ENCODE peak calls at places on chromosome 22, in seven cellular contexts. One of them, this sample, is unnamed.

GRCh38 chr22:37768273-37768672 is 39.5 kb upstream of the GCAT start:
- DNase-seq in pancreas: no peak
- DNase-seq in neural progenitor cell: no peak
- DNase-seq in gastrocnemius medialis: no peak
- DNase-seq in psoas muscle: no peak
- DNase-seq in RWPE2: no peak
- DNase-seq in IMR-90: no peak
- DNase-seq in this sample: no peak

GRCh38 chr22:17093081-17093480 is 8.3 kb downstream of the IL17RA start:
- DNase-seq in pancreas: no peak
- DNase-seq in neural progenitor cell: no peak
- DNase-seq in gastrocnemius medialis: no peak
- DNase-seq in psoas muscle: no peak
- DNase-seq in RWPE2: no peak
- DNase-seq in IMR-90: no peak
- DNase-seq in this sample: no peak

GRCh38 chr22:43177479-43177878 is 9.5 kb downstream of the TTLL12 start:
- DNase-seq in pancreas: no peak
- DNase-seq in neural progenitor cell: no peak
- DNase-seq in gastrocnemius medialis: no peak
- DNase-seq in psoas muscle: no peak
- DNase-seq in RWPE2: peak; percentile 17
- DNase-seq in IMR-90: no peak
- DNase-seq in this sample: no peak

GRCh38 chr22:46103664-46104063 is 46.7 kb upstream of the PPARA start:
- DNase-seq in pancreas: no peak
- DNase-seq in neural progenitor cell: no peak
- DNase-seq in gastrocnemius medialis: no peak
- DNase-seq in psoas muscle: no peak
- DNase-seq in RWPE2: no peak
- DNase-seq in IMR-90: no peak
- DNase-seq in this sample: no peak

GRCh38 chr22:37352481-37352880 is 70.2 kb downstream of the CYTH4 start:
- DNase-seq in pancreas: no peak
- DNase-seq in neural progenitor cell: no peak
- DNase-seq in gastrocnemius medialis: no peak
- DNase-seq in psoas muscle: no peak
- DNase-seq in RWPE2: no peak
- DNase-seq in IMR-90: no peak
- DNase-seq in this sample: no peak

GRCh38 chr22:36097880-36098279 is 62.7 kb downstream of the APOL3 start:
- DNase-seq in pancreas: no peak
- DNase-seq in neural progenitor cell: no peak
- DNase-seq in gastrocnemius medialis: no peak
- DNase-seq in psoas muscle: no peak
- DNase-seq in RWPE2: no peak
- DNase-seq in IMR-90: no peak
- DNase-seq in this sample: no peak

GRCh38 chr22:33111491-33111890 is 53.3 kb upstream of the SYN3 start:
- DNase-seq in pancreas: no peak
- DNase-seq in neural progenitor cell: no peak
- DNase-seq in gastrocnemius medialis: no peak
- DNase-seq in psoas muscle: no peak
- DNase-seq in RWPE2: no peak
- DNase-seq in IMR-90: no peak
- DNase-seq in this sample: no peak

GRCh38 chr22:47176573-47177333 is 414.3 kb downstream of the TBC1D22A start:
- DNase-seq in pancreas: no peak
- DNase-seq in neural progenitor cell: no peak
- DNase-seq in gastrocnemius medialis: no peak
- DNase-seq in psoas muscle: peak; percentile 47
- DNase-seq in RWPE2: no peak
- DNase-seq in IMR-90: no peak
- DNase-seq in this sample: peak; percentile 37

GRCh38 chr22:30208631-30209603 is 37.6 kb downstream of the LIF start:
- DNase-seq in pancreas: peak; percentile 44
- DNase-seq in neural progenitor cell: no peak
- DNase-seq in gastrocnemius medialis: peak; percentile 30
- DNase-seq in psoas muscle: peak; percentile 74
- DNase-seq in RWPE2: no peak
- DNase-seq in IMR-90: peak; percentile 97
- DNase-seq in this sample: no peak

GRCh38 chr22:31148953-31149627 is 8.8 kb upstream of the PLA2G3 start:
- DNase-seq in pancreas: peak; percentile 65
- DNase-seq in neural progenitor cell: peak; percentile 83
- DNase-seq in gastrocnemius medialis: peak; percentile 56
- DNase-seq in psoas muscle: peak; percentile 80
- DNase-seq in RWPE2: no peak
- DNase-seq in IMR-90: peak; percentile 80
- DNase-seq in this sample: peak; percentile 71

GRCh38 chr22:42412744-42413220 is 19.4 kb downstream of the NFAM1 start:
- DNase-seq in pancreas: no peak
- DNase-seq in neural progenitor cell: peak; percentile 38
- DNase-seq in gastrocnemius medialis: no peak
- DNase-seq in psoas muscle: no peak
- DNase-seq in RWPE2: no peak
- DNase-seq in IMR-90: no peak
- DNase-seq in this sample: no peak

GRCh38 chr22:23537421-23537820 is 42.7 kb downstream of the IGLL1 start:
- DNase-seq in pancreas: no peak
- DNase-seq in neural progenitor cell: no peak
- DNase-seq in gastrocnemius medialis: no peak
- DNase-seq in psoas muscle: peak; percentile 27
- DNase-seq in RWPE2: peak; percentile 27
- DNase-seq in IMR-90: no peak
- DNase-seq in this sample: peak; percentile 20

GRCh38 chr22:37077802-37078448 is 26.4 kb downstream of the KCTD17 start:
- DNase-seq in pancreas: peak; percentile 26
- DNase-seq in neural progenitor cell: peak; percentile 78
- DNase-seq in gastrocnemius medialis: peak; percentile 21
- DNase-seq in psoas muscle: peak; percentile 68
- DNase-seq in RWPE2: no peak
- DNase-seq in IMR-90: peak; percentile 37
- DNase-seq in this sample: peak; percentile 76

GRCh38 chr22:29773233-29773632 is 6.1 kb downstream of the UQCR10 start:
- DNase-seq in pancreas: no peak
- DNase-seq in neural progenitor cell: no peak
- DNase-seq in gastrocnemius medialis: peak; percentile 85
- DNase-seq in psoas muscle: peak; percentile 81
- DNase-seq in RWPE2: peak; percentile 73
- DNase-seq in IMR-90: peak; percentile 61
- DNase-seq in this sample: no peak

GRCh38 chr22:23218867-23219251 is 38.5 kb downstream of the BCR start:
- DNase-seq in pancreas: peak; percentile 39
- DNase-seq in neural progenitor cell: peak; percentile 81
- DNase-seq in gastrocnemius medialis: no peak
- DNase-seq in psoas muscle: no peak
- DNase-seq in RWPE2: no peak
- DNase-seq in IMR-90: peak; percentile 62
- DNase-seq in this sample: peak; percentile 87

GRCh38 chr22:46596819-46597218 is 23.4 kb upstream of the GRAMD4 start:
- DNase-seq in pancreas: peak; percentile 95
- DNase-seq in neural progenitor cell: no peak
- DNase-seq in gastrocnemius medialis: no peak
- DNase-seq in psoas muscle: no peak
- DNase-seq in RWPE2: no peak
- DNase-seq in IMR-90: no peak
- DNase-seq in this sample: peak; percentile 89

GRCh38 chr22:30459206-30460052 is 12.4 kb downstream of the SEC14L3 start:
- DNase-seq in pancreas: no peak
- DNase-seq in neural progenitor cell: peak; percentile 75
- DNase-seq in gastrocnemius medialis: no peak
- DNase-seq in psoas muscle: no peak
- DNase-seq in RWPE2: no peak
- DNase-seq in IMR-90: peak; percentile 26
- DNase-seq in this sample: no peak

GRCh38 chr22:33274214-33274828 is 216.1 kb upstream of the SYN3 start:
- DNase-seq in pancreas: no peak
- DNase-seq in neural progenitor cell: peak; percentile 70
- DNase-seq in gastrocnemius medialis: no peak
- DNase-seq in psoas muscle: no peak
- DNase-seq in RWPE2: no peak
- DNase-seq in IMR-90: no peak
- DNase-seq in this sample: no peak

GRCh38 chr22:50114221-50114981 is 24.6 kb downstream of the MOV10L1 start:
- DNase-seq in pancreas: no peak
- DNase-seq in neural progenitor cell: peak; percentile 21
- DNase-seq in gastrocnemius medialis: no peak
- DNase-seq in psoas muscle: no peak
- DNase-seq in RWPE2: no peak
- DNase-seq in IMR-90: peak; percentile 83
- DNase-seq in this sample: peak; percentile 78
- H3K27ac ChIP-seq in pancreas: no peak overlapping the region
- H3K27ac ChIP-seq in neural progenitor cell: no peak overlapping the region
- H3K27ac ChIP-seq in gastrocnemius medialis: no peak overlapping the region
- H3K27ac ChIP-seq in psoas muscle: no peak overlapping the region
- H3K27ac ChIP-seq in RWPE2: peak overlapping the region; percentile 21
- H3K27ac ChIP-seq in IMR-90: peak overlapping the region; percentile 97
- H3K27ac ChIP-seq in this sample: peak overlapping the region; percentile 65

GRCh38 chr22:27349456-27349855 is 452.1 kb downstream of the MN1 start:
- DNase-seq in pancreas: no peak
- DNase-seq in neural progenitor cell: no peak
- DNase-seq in gastrocnemius medialis: no peak
- DNase-seq in psoas muscle: no peak
- DNase-seq in RWPE2: no peak
- DNase-seq in IMR-90: peak; percentile 47
- DNase-seq in this sample: no peak
- H3K27ac ChIP-seq in pancreas: no peak overlapping the region
- H3K27ac ChIP-seq in neural progenitor cell: no peak overlapping the region
- H3K27ac ChIP-seq in gastrocnemius medialis: no peak overlapping the region
- H3K27ac ChIP-seq in psoas muscle: no peak overlapping the region
- H3K27ac ChIP-seq in RWPE2: no peak overlapping the region
- H3K27ac ChIP-seq in IMR-90: no peak overlapping the region
- H3K27ac ChIP-seq in this sample: no peak overlapping the region

DNA sequence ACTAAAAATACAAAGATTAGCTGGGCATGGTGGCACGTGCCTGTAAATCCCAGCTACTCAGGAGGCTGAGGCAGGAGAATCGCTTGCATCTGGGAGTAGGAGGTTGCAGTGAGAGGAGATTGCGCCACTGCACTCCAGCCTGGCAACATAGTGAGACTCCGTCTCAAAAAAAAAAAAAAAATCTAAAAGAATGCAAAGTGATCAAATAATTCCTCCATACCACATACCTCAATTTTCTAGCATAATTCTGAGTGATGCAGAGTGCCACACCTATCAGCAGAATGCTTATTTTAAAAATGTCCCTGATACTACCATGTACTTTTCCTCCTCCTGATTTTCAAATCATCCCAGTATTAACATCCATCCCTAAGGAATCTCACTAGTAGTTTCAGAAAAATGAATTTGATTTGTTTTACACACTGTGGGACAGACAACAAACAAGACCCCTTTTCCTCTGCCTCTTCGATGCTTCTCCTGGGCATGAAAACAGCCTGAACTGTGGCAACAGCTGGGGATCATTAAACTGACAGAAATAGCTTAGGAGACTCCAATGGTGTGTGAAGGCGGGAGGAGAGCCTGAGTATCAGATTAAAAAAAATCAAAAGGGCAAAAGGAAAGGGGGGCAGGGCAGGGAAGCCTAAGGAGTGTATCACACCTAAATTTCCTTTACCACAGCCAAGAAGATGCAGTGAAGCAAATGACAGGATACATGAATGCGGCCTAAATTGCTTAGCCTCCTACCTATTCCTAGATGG is 114.7 kb downstream of the SGSM3 start:
- DNase-seq in pancreas: no peak
- DNase-seq in neural progenitor cell: no peak
- DNase-seq in gastrocnemius medialis: no peak
- DNase-seq in psoas muscle: no peak
- DNase-seq in RWPE2: no peak
- DNase-seq in IMR-90: peak; percentile 47
- DNase-seq in this sample: no peak
- H3K27ac ChIP-seq in pancreas: no peak overlapping the region
- H3K27ac ChIP-seq in neural progenitor cell: no peak overlapping the region
- H3K27ac ChIP-seq in gastrocnemius medialis: peak overlapping the region; percentile 74
- H3K27ac ChIP-seq in psoas muscle: peak overlapping the region; percentile 72
- H3K27ac ChIP-seq in RWPE2: peak overlapping the region; percentile 99
- H3K27ac ChIP-seq in IMR-90: peak overlapping the region; percentile 34
- H3K27ac ChIP-seq in this sample: no peak overlapping the region

GRCh38 chr22:44181912-44182590 is 1.3 kb downstream of the PARVG start:
- DNase-seq in pancreas: no peak
- DNase-seq in neural progenitor cell: no peak
- DNase-seq in gastrocnemius medialis: no peak
- DNase-seq in psoas muscle: peak; percentile 34
- DNase-seq in RWPE2: no peak
- DNase-seq in IMR-90: no peak
- DNase-seq in this sample: no peak
- H3K27ac ChIP-seq in pancreas: peak overlapping the region; percentile 70
- H3K27ac ChIP-seq in neural progenitor cell: no peak overlapping the region
- H3K27ac ChIP-seq in gastrocnemius medialis: no peak overlapping the region
- H3K27ac ChIP-seq in psoas muscle: no peak overlapping the region
- H3K27ac ChIP-seq in RWPE2: no peak overlapping the region
- H3K27ac ChIP-seq in IMR-90: no peak overlapping the region
- H3K27ac ChIP-seq in this sample: peak overlapping the region; percentile 86

This sample was measured in lower lobe of right lung.